ENCODE peak calls at places on chromosome 22, in four cellular contexts. One of them, this sample, is unnamed.

GRCh38 chr22:22536916-22537315 is 16.8 kb upstream of the ZNF280A start:
- DNase-seq in spleen: no peak
- DNase-seq in adrenal gland: no peak
- DNase-seq in heart left ventricle: no peak
- DNase-seq in this sample: no peak

GRCh38 chr22:44574581-44575343 is 76.7 kb upstream of the RTL6 start:
- DNase-seq in spleen: no peak
- DNase-seq in adrenal gland: no peak
- DNase-seq in heart left ventricle: no peak
- DNase-seq in this sample: no peak

GRCh38 chr22:19941365-19942070 is at the start of the genes COMT and TXNRD2:
- DNase-seq in spleen: peak; percentile 95
- DNase-seq in adrenal gland: peak; percentile 59
- DNase-seq in heart left ventricle: peak; percentile 71
- DNase-seq in this sample: peak; percentile 64

GRCh38 chr22:23113067-23113846 is 28.5 kb downstream of the RSPH14 start:
- DNase-seq in spleen: no peak
- DNase-seq in adrenal gland: no peak
- DNase-seq in heart left ventricle: peak; percentile 30
- DNase-seq in this sample: no peak

GRCh38 chr22:31950226-31950625 is 5.9 kb downstream of the YWHAH start:
- DNase-seq in spleen: peak; percentile 14
- DNase-seq in adrenal gland: no peak
- DNase-seq in heart left ventricle: no peak
- DNase-seq in this sample: no peak

GRCh38 chr22:29801796-29802195 is 34.6 kb downstream of the UQCR10 start:
- DNase-seq in spleen: no peak
- DNase-seq in adrenal gland: no peak
- DNase-seq in heart left ventricle: no peak
- DNase-seq in this sample: peak; percentile 39

GRCh38 chr22:22843848-22844247 is 43.8 kb upstream of the IGLL5 start:
- DNase-seq in spleen: no peak
- DNase-seq in adrenal gland: no peak
- DNase-seq in heart left ventricle: no peak
- DNase-seq in this sample: no peak

GRCh38 chr22:22702159-22702873 is 57.9 kb downstream of the GGTLC2 start:
- DNase-seq in spleen: no peak
- DNase-seq in adrenal gland: no peak
- DNase-seq in heart left ventricle: no peak
- DNase-seq in this sample: no peak

GRCh38 chr22:43883012-43883661 is 8.7 kb downstream of the PNPLA5 start:
- DNase-seq in spleen: peak; percentile 56
- DNase-seq in adrenal gland: peak; percentile 34
- DNase-seq in heart left ventricle: no peak
- DNase-seq in this sample: peak; percentile 3

GRCh38 chr22:17307566-17307965 is 61.7 kb upstream of the CECR2 start:
- DNase-seq in spleen: no peak
- DNase-seq in adrenal gland: no peak
- DNase-seq in heart left ventricle: no peak
- DNase-seq in this sample: no peak

GRCh38 chr22:33476716-33477115 is 418.5 kb upstream of the SYN3 start:
- DNase-seq in spleen: no peak
- DNase-seq in adrenal gland: peak; percentile 81
- DNase-seq in heart left ventricle: no peak
- DNase-seq in this sample: no peak

GRCh38 chr22:32158712-32159533 is at the start of gene C22orf42:
- DNase-seq in spleen: no peak
- DNase-seq in adrenal gland: no peak
- DNase-seq in heart left ventricle: no peak
- DNase-seq in this sample: no peak

GRCh38 chr22:44365832-44366231 is 53.1 kb upstream of the SHISAL1 start:
- DNase-seq in spleen: peak; percentile 15
- DNase-seq in adrenal gland: peak; percentile 10
- DNase-seq in heart left ventricle: no peak
- DNase-seq in this sample: no peak

GRCh38 chr22:29079218-29079901 is 6.5 kb downstream of the KREMEN1 start:
- DNase-seq in spleen: no peak
- DNase-seq in adrenal gland: no peak
- DNase-seq in heart left ventricle: no peak
- DNase-seq in this sample: no peak

GRCh38 chr22:16917144-16918003 is 90.6 kb downstream of the GAB4 start:
- DNase-seq in spleen: no peak
- DNase-seq in adrenal gland: peak; percentile 57
- DNase-seq in heart left ventricle: peak; percentile 18
- DNase-seq in this sample: peak; percentile 35

GRCh38 chr22:23237201-23237798 is 57.0 kb downstream of the BCR start:
- DNase-seq in spleen: no peak
- DNase-seq in adrenal gland: peak; percentile 46
- DNase-seq in heart left ventricle: peak; percentile 87
- DNase-seq in this sample: peak; percentile 66

GRCh38 chr22:22896601-22897000 is 9.0 kb downstream of the IGLL5 start:
- DNase-seq in spleen: no peak
- DNase-seq in adrenal gland: no peak
- DNase-seq in heart left ventricle: no peak
- DNase-seq in this sample: no peak

GRCh38 chr22:37226087-37226486 is 13.8 kb upstream of the SSTR3 start:
- DNase-seq in spleen: no peak
- DNase-seq in adrenal gland: no peak
- DNase-seq in heart left ventricle: no peak
- DNase-seq in this sample: no peak

GRCh38 chr22:23137905-23138520 is 3.8 kb downstream of the RSPH14 start:
- DNase-seq in spleen: no peak
- DNase-seq in adrenal gland: no peak
- DNase-seq in heart left ventricle: no peak
- DNase-seq in this sample: no peak

GRCh38 chr22:37501610-37502341 is 15.6 kb upstream of the MFNG start:
- DNase-seq in spleen: no peak
- DNase-seq in adrenal gland: peak; percentile 92
- DNase-seq in heart left ventricle: peak; percentile 87
- DNase-seq in this sample: peak; percentile 27

GRCh38 chr22:33570110-33570509 is 350.2 kb downstream of the LARGE1 start:
- DNase-seq in spleen: no peak
- DNase-seq in adrenal gland: no peak
- DNase-seq in heart left ventricle: no peak
- DNase-seq in this sample: no peak

GRCh38 chr22:33680632-33681031 is 239.6 kb downstream of the LARGE1 start:
- DNase-seq in spleen: no peak
- DNase-seq in adrenal gland: no peak
- DNase-seq in heart left ventricle: no peak
- DNase-seq in this sample: no peak

GRCh38 chr22:33105501-33105911 is 47.3 kb upstream of the SYN3 start:
- DNase-seq in spleen: no peak
- DNase-seq in adrenal gland: no peak
- DNase-seq in heart left ventricle: no peak
- DNase-seq in this sample: no peak

GRCh38 chr22:48084041-48084748 is 1321.7 kb downstream of the TBC1D22A start:
- DNase-seq in spleen: peak; percentile 69
- DNase-seq in adrenal gland: no peak
- DNase-seq in heart left ventricle: no peak
- DNase-seq in this sample: no peak

GRCh38 chr22:18954333-18954732 is 18.2 kb upstream of the PRODH start:
- DNase-seq in spleen: peak; percentile 92
- DNase-seq in adrenal gland: peak; percentile 53
- DNase-seq in heart left ventricle: peak; percentile 51
- DNase-seq in this sample: peak; percentile 64

GRCh38 chr22:24436553-24436952 is 9.2 kb downstream of the ADORA2A start:
- DNase-seq in spleen: peak; percentile 73
- DNase-seq in adrenal gland: no peak
- DNase-seq in heart left ventricle: no peak
- DNase-seq in this sample: no peak

GRCh38 chr22:35440129-35440528 is 40.2 kb downstream of the MCM5 start:
- DNase-seq in spleen: no peak
- DNase-seq in adrenal gland: no peak
- DNase-seq in heart left ventricle: peak; percentile 40
- DNase-seq in this sample: no peak

GRCh38 chr22:49181942-49182341 is 645.7 kb downstream of the BRD1 start:
- DNase-seq in spleen: peak; percentile 62
- DNase-seq in adrenal gland: no peak
- DNase-seq in heart left ventricle: no peak
- DNase-seq in this sample: no peak

GRCh38 chr22:48423481-48423901 is 1404.2 kb downstream of the BRD1 start:
- DNase-seq in spleen: no peak
- DNase-seq in adrenal gland: no peak
- DNase-seq in heart left ventricle: no peak
- DNase-seq in this sample: no peak

GRCh38 chr22:35769974-35770373 is 52.3 kb downstream of the APOL5 start:
- DNase-seq in spleen: no peak
- DNase-seq in adrenal gland: no peak
- DNase-seq in heart left ventricle: no peak
- DNase-seq in this sample: no peak

GRCh38 chr22:30228509-30229359 is 17.8 kb downstream of the LIF start:
- DNase-seq in spleen: no peak
- DNase-seq in adrenal gland: no peak
- DNase-seq in heart left ventricle: no peak
- DNase-seq in this sample: no peak

GRCh38 chr22:23272834-23273233 is 92.5 kb downstream of the BCR start:
- DNase-seq in spleen: no peak
- DNase-seq in adrenal gland: no peak
- DNase-seq in heart left ventricle: no peak
- DNase-seq in this sample: no peak

GRCh38 chr22:43228863-43229262 is 41.9 kb upstream of the TTLL12 start:
- DNase-seq in spleen: no peak
- DNase-seq in adrenal gland: no peak
- DNase-seq in heart left ventricle: no peak
- DNase-seq in this sample: no peak

GRCh38 chr22:30435674-30436126 is 10.1 kb downstream of the MTFP1 start:
- DNase-seq in spleen: peak; percentile 91
- DNase-seq in adrenal gland: peak; percentile 34
- DNase-seq in heart left ventricle: peak; percentile 37
- DNase-seq in this sample: no peak

GRCh38 chr22:16932577-16932976 is 75.4 kb downstream of the GAB4 start:
- DNase-seq in spleen: no peak
- DNase-seq in adrenal gland: peak; percentile 22
- DNase-seq in heart left ventricle: no peak
- DNase-seq in this sample: peak; percentile 18

GRCh38 chr22:29799217-29799680 is 32.1 kb downstream of the UQCR10 start:
- DNase-seq in spleen: peak; percentile 90
- DNase-seq in adrenal gland: peak; percentile 98
- DNase-seq in heart left ventricle: peak; percentile 88
- DNase-seq in this sample: peak; percentile 95

GRCh38 chr22:35323305-35323704 is 23.6 kb downstream of the TOM1 start:
- DNase-seq in spleen: no peak
- DNase-seq in adrenal gland: no peak
- DNase-seq in heart left ventricle: no peak
- DNase-seq in this sample: no peak

GRCh38 chr22:50531546-50532352 is 1.9 kb upstream of the TYMP start:
- DNase-seq in spleen: peak; percentile 96
- DNase-seq in adrenal gland: peak; percentile 65
- DNase-seq in heart left ventricle: peak; percentile 88
- DNase-seq in this sample: no peak
- TF ChIP-seq POLR2A in spleen: peak; percentile 65
- TF ChIP-seq POLR2A in adrenal gland: no peak
- TF ChIP-seq POLR2A in heart left ventricle: no peak
- TF ChIP-seq POLR2A in this sample: no peak

GRCh38 chr22:41288245-41288946 is 2.4 kb upstream of the RANGAP1 start:
- DNase-seq in spleen: no peak
- DNase-seq in adrenal gland: peak; percentile 38
- DNase-seq in heart left ventricle: no peak
- DNase-seq in this sample: no peak
- TF ChIP-seq POLR2A in spleen: no peak
- TF ChIP-seq POLR2A in adrenal gland: no peak
- TF ChIP-seq POLR2A in heart left ventricle: no peak
- TF ChIP-seq POLR2A in this sample: no peak

DNA sequence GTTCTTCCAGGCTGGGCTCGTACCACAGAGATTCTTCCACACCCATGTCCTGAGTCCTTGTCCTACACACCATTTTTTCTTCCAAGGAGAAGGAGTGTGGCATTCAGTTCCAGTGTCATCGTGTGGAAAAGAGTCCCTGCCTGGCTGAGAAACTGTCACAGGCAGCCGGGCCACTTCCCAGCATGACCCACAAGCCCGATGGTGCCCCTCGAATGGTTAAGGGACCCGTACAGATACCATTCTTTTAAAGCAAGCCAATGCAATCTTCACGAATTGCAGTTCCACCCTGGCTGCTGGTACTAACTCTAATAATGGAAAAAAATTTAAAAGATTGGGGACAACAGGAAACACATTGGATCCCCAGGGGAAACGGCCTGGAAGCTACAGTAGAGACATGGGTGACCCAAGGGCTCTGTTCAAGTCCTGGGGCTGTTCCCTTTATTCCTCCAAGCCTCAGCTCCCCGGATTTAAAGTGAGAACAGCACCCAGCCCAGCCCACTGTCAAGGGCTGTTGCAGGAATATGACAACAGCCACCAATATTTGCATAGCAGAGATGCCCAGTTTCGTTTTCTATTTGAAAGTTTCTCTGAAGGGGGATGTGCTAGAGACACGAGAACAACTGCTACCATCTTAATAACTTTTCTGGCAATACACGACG is 80.9 kb upstream of the WNT7B start:
- DNase-seq in spleen: peak; percentile 80
- DNase-seq in adrenal gland: peak; percentile 49
- DNase-seq in heart left ventricle: peak; percentile 72
- DNase-seq in this sample: no peak
- TF ChIP-seq POLR2A in spleen: no peak
- TF ChIP-seq POLR2A in adrenal gland: no peak
- TF ChIP-seq POLR2A in heart left ventricle: no peak
- TF ChIP-seq POLR2A in this sample: peak; percentile 35

DNA sequence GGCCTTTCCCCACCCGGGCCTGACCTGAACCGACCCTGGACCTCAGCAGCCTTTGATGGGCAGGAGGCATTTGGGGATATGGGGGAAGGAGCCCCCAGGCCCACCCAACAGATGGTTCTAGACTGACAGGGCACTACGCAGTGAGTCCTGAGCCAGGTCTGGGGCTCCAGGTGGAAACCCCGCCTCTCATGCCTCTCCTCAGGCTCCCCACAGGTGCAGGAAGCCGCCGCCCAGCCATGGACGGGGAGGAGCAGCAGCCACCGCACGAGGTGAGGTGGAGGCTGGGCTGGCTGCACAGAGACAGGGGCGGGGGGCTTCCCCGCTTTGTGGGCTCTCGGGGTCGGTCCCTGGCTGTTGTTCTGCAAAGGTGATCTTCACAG is 7.1 kb downstream of the TRABD start:
- DNase-seq in spleen: peak; percentile 89
- DNase-seq in adrenal gland: no peak
- DNase-seq in heart left ventricle: no peak
- DNase-seq in this sample: no peak
- TF ChIP-seq POLR2A in spleen: no peak
- TF ChIP-seq POLR2A in adrenal gland: no peak
- TF ChIP-seq POLR2A in heart left ventricle: no peak
- TF ChIP-seq POLR2A in this sample: no peak

DNA sequence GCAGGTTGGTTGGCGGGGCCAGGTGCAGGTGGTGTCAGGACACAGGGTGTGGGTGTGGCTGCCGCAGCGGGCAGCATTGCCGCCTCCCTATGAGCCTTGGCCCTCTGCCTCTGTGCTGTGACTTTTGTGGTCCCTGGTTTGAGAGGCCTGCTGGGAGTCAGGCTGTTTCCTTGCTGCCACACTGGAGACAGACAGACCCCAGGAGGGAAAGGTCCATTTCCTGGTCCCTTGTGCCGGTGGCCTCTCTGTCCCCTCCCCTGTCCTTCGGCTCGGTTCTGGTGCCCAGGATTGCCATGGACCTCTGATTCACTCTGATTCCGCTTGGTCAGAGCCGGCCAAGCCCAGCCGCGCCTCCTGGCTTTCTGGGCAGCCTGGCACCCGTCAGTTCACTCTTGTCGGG is 196.9 kb downstream of the TBC1D22A start:
- DNase-seq in spleen: no peak
- DNase-seq in adrenal gland: no peak
- DNase-seq in heart left ventricle: no peak
- DNase-seq in this sample: no peak
- TF ChIP-seq POLR2A in spleen: no peak
- TF ChIP-seq POLR2A in adrenal gland: no peak
- TF ChIP-seq POLR2A in heart left ventricle: no peak
- TF ChIP-seq POLR2A in this sample: no peak

This sample was measured in gastrocnemius medialis.